ENCODE peak calls at places on chromosome 5, in six cellular contexts. F is brain microvascular endothelial cell, K is Right ventricle myocardium superior, E is T47D, I is uterus, J is HEK293T. V is an unnamed sample.

GRCh38 chr5:20305463-20305862 is 317.5 kb upstream of the CDH18 start:
- DNase-seq in I (no peak), E (no peak), K (peak; percentile 10), J (no peak), F (no peak), V (no peak)

GRCh38 chr5:74608754-74609576 is 31.6 kb downstream of the ENC1 start:
- DNase-seq in F (no peak), K (no peak), J (no peak), I (no peak), E (no peak), V (no peak)

GRCh38 chr5:1093361-1093760 is 18.5 kb downstream of the SLC12A7 start:
- DNase-seq in J (no peak), K (peak; percentile 82), I (no peak), F (no peak), E (no peak), V (no peak)

GRCh38 chr5:5181650-5182324 is 41.7 kb downstream of the ADAMTS16 start:
- DNase-seq in I (no peak), F (no peak), E (no peak), J (no peak), K (no peak), V (no peak)

GRCh38 chr5:171938358-171938757 is 68.1 kb downstream of the FBXW11 start:
- DNase-seq in I (no peak), E (no peak), J (no peak), K (no peak), F (no peak), V (no peak)

GRCh38 chr5:170606939-170607338 is 103.1 kb downstream of the KCNIP1 start:
- DNase-seq in J (no peak), E (no peak), I (no peak), K (no peak), F (no peak), V (no peak)

GRCh38 chr5:102798103-102798502 is 43.0 kb downstream of the PAM start:
- DNase-seq in I (no peak), F (no peak), K (no peak), J (no peak), E (no peak), V (no peak)

GRCh38 chr5:134609232-134609851 is 23.3 kb downstream of the SAR1B start:
- DNase-seq in K (no peak), E (no peak), F (no peak), I (no peak), J (no peak), V (no peak)

GRCh38 chr5:96963267-96963666 is 27.4 kb downstream of the LNPEP start:
- DNase-seq in J (peak; percentile 43), F (peak; percentile 92), E (no peak), I (peak; percentile 46), K (peak; percentile 65), V (no peak)

V was measured in HuH-7.5.